ENCODE peak calls at places on chromosome 5, in eight cellular contexts. I is astrocyte, U is ovary, F is astrocyte of the spinal cord, B is Peyer's patch, L is fibroblast of mammary gland, W is A549, V is cardiac fibroblast. O is an unnamed sample.

GRCh38 chr5:16502866-16503265 is 37.3 kb upstream of the ZNF622 start:
- DNase-seq in I (peak; percentile 12), U (no peak), F (no peak), B (no peak), L (no peak), W (no peak), V (no peak), O (no peak)

GRCh38 chr5:119022017-119022745 is 33.8 kb upstream of the DTWD2 start:
- DNase-seq in I (peak; percentile 26), U (no peak), F (peak; percentile 62), B (no peak), L (peak; percentile 62), W (peak; percentile 18), V (peak; percentile 70), O (peak; percentile 57)

GRCh38 chr5:65305913-65306312 is 175.8 kb downstream of the ADAMTS6 start:
- DNase-seq in I (peak; percentile 2), U (no peak), F (no peak), B (no peak), L (peak; percentile 42), W (no peak), V (no peak), O (peak; percentile 22)

GRCh38 chr5:83516962-83517750 is 45.6 kb downstream of the VCAN start:
- DNase-seq in I (no peak), U (no peak), F (peak; percentile 34), B (no peak), L (no peak), W (no peak), V (no peak), O (peak; percentile 35)

GRCh38 chr5:76499528-76500161 is 96.6 kb downstream of the IQGAP2 start:
- DNase-seq in I (no peak), U (no peak), F (no peak), B (no peak), L (no peak), W (no peak), V (no peak), O (no peak)

GRCh38 chr5:148653840-148654781 is at the start of gene HTR4:
- DNase-seq in I (no peak), U (no peak), F (no peak), B (peak; percentile 62), L (no peak), W (no peak), V (no peak), O (no peak)

GRCh38 chr5:82812575-82812974 is 264.6 kb downstream of the TMEM167A start:
- DNase-seq in I (peak; percentile 41), U (no peak), F (peak; percentile 36), B (no peak), L (peak; percentile 52), W (no peak), V (peak; percentile 74), O (peak; percentile 15)

GRCh38 chr5:11547140-11547539 is 357.1 kb downstream of the CTNND2 start:
- DNase-seq in I (no peak), U (no peak), F (no peak), B (no peak), L (no peak), W (no peak), V (no peak), O (no peak)

GRCh38 chr5:142281966-142282365 is 42.9 kb downstream of the SPRY4 start:
- DNase-seq in I (no peak), U (no peak), F (no peak), B (no peak), L (no peak), W (no peak), V (no peak), O (no peak)

GRCh38 chr5:141245250-141245717 is at the start of gene PCDHB15:
- DNase-seq in I (peak; percentile 4), U (peak; percentile 50), F (no peak), B (no peak), L (no peak), W (no peak), V (peak; percentile 4), O (no peak)

GRCh38 chr5:168877132-168877895 is 298.1 kb upstream of the PANK3 start:
- DNase-seq in I (no peak), U (no peak), F (no peak), B (no peak), L (no peak), W (no peak), V (no peak), O (no peak)

GRCh38 chr5:42495908-42496307 is 72.7 kb downstream of the GHR start:
- DNase-seq in I (no peak), U (no peak), F (no peak), B (no peak), L (peak; percentile 73), W (no peak), V (peak; percentile 20), O (no peak)

DNA sequence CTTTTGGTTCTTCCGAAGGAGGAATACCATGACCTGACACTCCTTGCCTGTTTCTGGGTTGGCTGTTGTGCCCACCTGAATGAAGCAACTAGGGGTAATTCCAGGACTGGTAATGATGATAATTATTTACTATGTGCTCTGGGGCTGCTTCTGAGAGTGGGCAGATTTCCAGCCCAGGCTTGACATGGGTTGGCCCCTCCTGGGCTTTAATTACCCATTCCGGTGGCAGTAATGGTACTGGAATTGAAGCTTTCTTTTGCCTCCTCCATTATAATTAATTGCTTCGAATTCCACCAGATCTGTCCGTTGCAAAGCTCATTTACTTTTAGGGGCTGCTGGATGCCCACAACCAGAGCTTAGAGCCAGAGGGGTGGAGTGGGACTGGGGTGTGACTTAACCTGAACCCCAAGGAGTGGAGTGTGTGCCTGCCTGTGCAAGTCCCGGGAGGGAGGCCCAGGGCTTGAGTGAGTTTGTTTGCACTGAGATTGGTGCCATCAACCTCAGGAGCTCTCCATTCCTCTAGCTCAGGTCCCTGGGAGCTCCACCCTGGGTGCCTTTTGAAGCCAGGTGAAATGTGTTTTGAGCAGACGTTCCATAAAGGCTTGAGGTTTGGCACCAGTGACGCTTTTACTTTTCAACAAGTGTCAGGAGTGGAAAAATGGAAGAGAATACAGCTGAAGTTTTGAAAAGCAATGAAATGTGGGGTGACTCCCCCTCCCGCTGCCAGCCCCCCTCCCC is 214.6 kb downstream of the PDZD2 start:
- DNase-seq in I (no peak), U (no peak), F (no peak), B (no peak), L (no peak), W (no peak), V (no peak), O (no peak)
- H3K4me3 ChIP-seq in I (no peak overlapping the region), U (no peak overlapping the region), F (no peak overlapping the region), B (no peak overlapping the region), L (no peak overlapping the region), W (no peak overlapping the region), V (no peak overlapping the region), O (no peak overlapping the region)

DNA sequence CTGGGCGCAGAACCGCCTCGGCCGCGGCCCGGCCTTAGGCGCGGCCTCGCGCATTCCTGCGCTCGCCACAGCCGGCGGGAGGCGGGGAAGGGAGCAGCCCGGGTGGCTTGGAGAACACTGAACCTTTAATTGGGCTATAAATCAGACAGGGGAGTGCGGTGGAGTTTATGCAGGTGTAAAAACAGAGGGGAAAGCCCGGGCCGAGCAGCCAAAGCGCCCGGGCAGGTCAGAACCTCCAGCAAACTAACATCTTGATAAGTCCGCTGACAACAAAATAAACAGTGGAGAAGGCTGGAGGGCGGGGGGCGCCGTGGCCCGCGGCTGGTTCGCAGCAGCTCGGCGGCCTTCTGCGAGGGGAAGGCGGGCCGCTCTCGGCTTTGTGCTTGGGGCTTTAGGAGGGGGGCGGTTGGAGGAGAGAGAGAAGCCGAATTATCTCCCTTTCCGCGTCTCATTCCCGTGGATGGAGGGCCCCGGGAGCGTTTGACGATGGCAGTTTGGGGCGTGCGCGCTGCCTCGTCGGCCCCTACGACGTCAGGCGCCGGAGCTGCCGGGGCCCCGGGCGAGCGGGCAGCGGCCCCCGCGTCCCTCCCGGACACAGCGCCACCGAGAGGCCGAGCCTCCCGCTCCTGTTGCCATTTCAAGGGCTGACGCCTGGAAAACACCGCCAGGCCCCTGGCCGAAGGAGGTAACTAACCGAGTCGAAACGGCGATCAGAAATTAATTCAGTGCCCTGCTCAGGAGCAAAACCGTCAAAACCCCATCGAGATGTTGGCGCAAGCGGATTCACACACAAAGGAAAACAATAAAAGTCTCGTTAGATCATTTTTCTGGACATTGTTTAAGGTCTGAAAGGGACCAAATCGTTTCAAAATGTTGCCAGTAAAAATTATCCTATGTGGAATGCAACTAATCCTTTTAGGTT is 11.2 kb downstream of the FOXD1 start:
- DNase-seq in I (peak; percentile 79), U (no peak), F (peak; percentile 91), B (peak; percentile 82), L (no peak), W (peak; percentile 88), V (no peak), O (peak; percentile 80)
- TF ChIP-seq CTCF in I (peak; percentile 38), U (no peak), F (peak; percentile 70), B (no peak), L (no peak), W (peak; percentile 76), V (peak; percentile 12), O (peak; percentile 50)

GRCh38 chr5:55220433-55221185 is 6.5 kb downstream of the MCIDAS start:
- DNase-seq in I (no peak), U (no peak), F (no peak), B (peak; percentile 60), L (peak; percentile 26), W (no peak), V (no peak), O (no peak)
- H3K4me3 ChIP-seq in I (peak overlapping the region; percentile 29), U (peak overlapping the region; percentile 14), F (peak overlapping the region; percentile 27), B (peak overlapping the region; percentile 48), L (peak overlapping the region; percentile 36), W (no peak overlapping the region), V (peak overlapping the region; percentile 32), O (peak overlapping the region; percentile 37)

GRCh38 chr5:5031665-5032064 is 108.5 kb upstream of the ADAMTS16 start:
- DNase-seq in I (no peak), U (no peak), F (no peak), B (no peak), L (no peak), W (no peak), V (no peak), O (no peak)
- TF ChIP-seq CTCF in I (no peak), U (no peak), F (no peak), B (no peak), L (no peak), W (no peak), V (no peak), O (no peak)

GRCh38 chr5:138139776-138140080 is 500 bp upstream of the NME5 start:
- DNase-seq in I (no peak), U (no peak), F (no peak), B (no peak), L (no peak), W (no peak), V (no peak), O (no peak)
- H3K4me3 ChIP-seq in I (peak overlapping the region; percentile 59), U (no peak overlapping the region), F (no peak overlapping the region), B (no peak overlapping the region), L (no peak overlapping the region), W (no peak overlapping the region), V (no peak overlapping the region), O (no peak overlapping the region)

GRCh38 chr5:81755320-81755719 is 4.4 kb upstream of the SSBP2 start:
- DNase-seq in I (peak; percentile 93), U (no peak), F (peak; percentile 87), B (no peak), L (peak; percentile 91), W (peak; percentile 80), V (peak; percentile 86), O (peak; percentile 92)
- TF ChIP-seq CTCF in I (no peak), U (no peak), F (no peak), B (no peak), L (no peak), W (no peak), V (no peak), O (no peak)

O was measured in AG10803.